ENCODE peak calls at places on chromosome 19, in five cellular contexts. U is A549, M is stomach, F is esophagus muscularis mucosa, H is heart left ventricle. Q is an unnamed sample.

GRCh38 chr19:34327851-34328250 is 37.1 kb upstream of the GPI start:
- DNase-seq in U (no peak), M (no peak), F (no peak), H (peak; percentile 59), Q (no peak)

GRCh38 chr19:33403221-33403972 is 29.9 kb downstream of the CEBPG start:
- DNase-seq in U (no peak), M (peak; percentile 59), F (no peak), H (peak; percentile 20), Q (peak; percentile 80)

GRCh38 chr19:13974073-13974472 is 21.8 kb downstream of the DCAF15 start:
- DNase-seq in U (peak; percentile 32), M (peak; percentile 47), F (no peak), H (no peak), Q (no peak)

GRCh38 chr19:7926021-7926726 is at the start of gene CTXN1:
- DNase-seq in U (peak; percentile 45), M (peak; percentile 79), F (no peak), H (peak; percentile 69), Q (peak; percentile 67)

GRCh38 chr19:19820774-19821315 is 705 bp downstream of the ZNF506 start:
- DNase-seq in U (no peak), M (no peak), F (no peak), H (no peak), Q (no peak)

GRCh38 chr19:42316223-42317211 is 3.4 kb downstream of the TMEM145 start:
- DNase-seq in U (peak; percentile 56), M (no peak), F (no peak), H (no peak), Q (no peak)

GRCh38 chr19:925087-925911 is 536 bp upstream of the ARID3A start:
- DNase-seq in U (peak; percentile 77), M (peak; percentile 80), F (peak; percentile 97), H (peak; percentile 85), Q (peak; percentile 90)

GRCh38 chr19:18193388-18194207 is 580 bp downstream of the MPV17L2 start:
- DNase-seq in U (no peak), M (no peak), F (no peak), H (no peak), Q (no peak)

GRCh38 chr19:16337809-16338469 is 13.3 kb downstream of the KLF2 start:
- DNase-seq in U (no peak), M (no peak), F (no peak), H (no peak), Q (no peak)

GRCh38 chr19:1486720-1487575 is 3.2 kb downstream of the PCSK4 start:
- DNase-seq in U (no peak), M (no peak), F (no peak), H (no peak), Q (no peak)

GRCh38 chr19:38956264-38956663 is 19.3 kb downstream of the FBXO17 start:
- DNase-seq in U (no peak), M (no peak), F (no peak), H (no peak), Q (no peak)

GRCh38 chr19:12035220-12036172 is at the start of gene ZNF433:
- DNase-seq in U (no peak), M (peak; percentile 99), F (peak; percentile 98), H (peak; percentile 97), Q (peak; percentile 92)

GRCh38 chr19:30694156-30694555 is 322.0 kb downstream of the ZNF536 start:
- DNase-seq in U (no peak), M (no peak), F (no peak), H (no peak), Q (no peak)

GRCh38 chr19:29841209-29841558 is 29.4 kb downstream of the CCNE1 start:
- DNase-seq in U (peak; percentile 44), M (no peak), F (peak; percentile 62), H (no peak), Q (no peak)

GRCh38 chr19:1746401-1747284 is 6.7 kb upstream of the ONECUT3 start:
- DNase-seq in U (peak; percentile 68), M (peak; percentile 29), F (no peak), H (no peak), Q (no peak)

GRCh38 chr19:35618857-35619256 is 6.3 kb downstream of the HAUS5 start:
- DNase-seq in U (peak; percentile 71), M (no peak), F (no peak), H (no peak), Q (no peak)

GRCh38 chr19:46296722-46297431 is at the start of gene HIF3A:
- DNase-seq in U (no peak), M (peak; percentile 78), F (no peak), H (peak; percentile 85), Q (no peak)

GRCh38 chr19:17419154-17419490 is 725 bp upstream of the MVB12A start:
- DNase-seq in U (no peak), M (no peak), F (no peak), H (no peak), Q (no peak)

DNA sequence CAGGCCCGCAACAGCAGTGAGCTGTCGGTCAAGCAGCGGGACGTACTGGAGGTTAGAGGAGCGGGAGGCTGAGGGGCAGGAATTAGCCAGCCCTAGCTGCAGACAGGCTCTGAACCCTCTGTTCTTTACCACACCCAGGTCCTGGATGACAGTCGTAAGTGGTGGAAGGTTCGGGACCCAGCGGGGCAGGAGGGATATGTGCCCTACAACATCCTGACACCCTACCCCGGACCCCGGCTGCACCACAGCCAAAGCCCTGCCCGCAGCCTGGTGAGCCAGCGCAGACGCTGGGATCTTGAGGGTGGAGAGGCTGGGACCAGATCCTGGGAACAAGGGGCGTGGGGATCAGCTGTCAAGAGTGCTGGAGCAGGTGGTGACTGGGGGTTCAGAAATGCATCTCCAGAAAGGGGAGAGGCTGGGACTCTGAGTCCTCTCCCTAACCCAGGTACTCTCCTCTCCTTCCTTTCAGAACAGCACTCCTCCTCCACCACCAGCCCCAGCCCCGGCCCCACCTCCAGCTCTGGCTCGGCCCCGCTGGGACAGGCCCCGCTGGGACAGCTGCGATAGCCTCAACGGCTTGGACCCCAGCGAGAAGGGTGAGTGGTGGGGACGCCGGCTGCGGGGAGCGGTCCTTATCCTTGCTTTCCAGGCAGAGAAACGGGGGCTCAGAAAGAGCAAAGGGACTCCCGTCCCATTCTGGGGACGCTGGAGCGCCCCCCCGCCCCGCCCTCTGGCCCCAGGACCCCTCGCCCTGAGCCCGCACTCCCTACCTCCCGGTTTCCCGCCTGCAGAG is 10.4 kb downstream of the EPS8L1 start:
- DNase-seq in U (no peak), M (no peak), F (no peak), H (peak; percentile 39), Q (peak; percentile 50)
- H3K4me3 ChIP-seq in U (no peak overlapping the region), M (peak overlapping the region; percentile 42), F (peak overlapping the region; percentile 56), H (peak overlapping the region; percentile 52), Q (peak overlapping the region; percentile 37)

GRCh38 chr19:3504723-3505122 is 1.4 kb upstream of the FZR1 start:
- DNase-seq in U (no peak), M (no peak), F (no peak), H (no peak), Q (no peak)

GRCh38 chr19:3507371-3508120 is 1.4 kb downstream of the FZR1 start:
- DNase-seq in U (no peak), M (peak; percentile 35), F (no peak), H (no peak), Q (no peak)

GRCh38 chr19:3506384-3507340 is 551 bp downstream of the FZR1 start:
- DNase-seq in U (no peak), M (peak; percentile 30), F (no peak), H (peak; percentile 58), Q (no peak)

GRCh38 chr19:3503036-3503572 is 2.6 kb upstream of the DOHH start:
- DNase-seq in U (no peak), M (no peak), F (no peak), H (no peak), Q (no peak)

GRCh38 chr19:3505598-3506383 is at the start of gene FZR1:
- DNase-seq in U (peak; percentile 98), M (peak; percentile 100), F (peak; percentile 99), H (peak; percentile 100), Q (peak; percentile 100)
- TF ChIP-seq POLR2A in U (peak; percentile 23), M (no peak), F (no peak), H (peak; percentile 29), Q (peak; percentile 54)

GRCh38 chr19:48615145-48616040 is 517 bp upstream of the FAM83E start:
- DNase-seq in U (no peak), M (no peak), F (no peak), H (no peak), Q (no peak)

GRCh38 chr19:48617146-48617937 is 1.6 kb downstream of the RPL18 start:
- DNase-seq in U (no peak), M (peak; percentile 49), F (no peak), H (no peak), Q (no peak)

GRCh38 chr19:48618278-48618915 is 581 bp downstream of the RPL18 start:
- DNase-seq in U (no peak), M (no peak), F (no peak), H (peak; percentile 38), Q (no peak)

GRCh38 chr19:48616041-48616436 is 1.2 kb upstream of the FAM83E start:
- DNase-seq in U (no peak), M (no peak), F (no peak), H (no peak), Q (no peak)

GRCh38 chr19:48616491-48617056 is 1.7 kb upstream of the FAM83E start:
- DNase-seq in U (no peak), M (no peak), F (no peak), H (no peak), Q (no peak)
- H3K4me3 ChIP-seq in U (peak overlapping the region; percentile 68), M (peak overlapping the region; percentile 72), F (no peak overlapping the region), H (no peak overlapping the region), Q (peak overlapping the region; percentile 93)

GRCh38 chr19:5697890-5698634 is 8.0 kb downstream of the RPL36 start:
- DNase-seq in U (no peak), M (no peak), F (no peak), H (peak; percentile 49), Q (no peak)

GRCh38 chr19:5700455-5701092 is 10.5 kb downstream of the RPL36 start:
- DNase-seq in U (no peak), M (no peak), F (no peak), H (no peak), Q (no peak)

GRCh38 chr19:5696196-5697021 is 6.3 kb downstream of the RPL36 start:
- DNase-seq in U (no peak), M (no peak), F (no peak), H (peak; percentile 28), Q (no peak)

GRCh38 chr19:5697022-5697889 is 7.2 kb downstream of the RPL36 start:
- DNase-seq in U (no peak), M (no peak), F (no peak), H (no peak), Q (no peak)

GRCh38 chr19:5698635-5699422 is 8.7 kb downstream of the RPL36 start:
- DNase-seq in U (no peak), M (no peak), F (no peak), H (no peak), Q (no peak)
- TF ChIP-seq POLR2A in U (no peak), M (no peak), F (no peak), H (no peak), Q (no peak)

GRCh38 chr19:43510713-43511112 is 6.2 kb upstream of the PHLDB3 start:
- DNase-seq in U (no peak), M (no peak), F (no peak), H (no peak), Q (no peak)
- H3K4me3 ChIP-seq in U (no peak overlapping the region), M (no peak overlapping the region), F (no peak overlapping the region), H (no peak overlapping the region), Q (no peak overlapping the region)

Q was measured in Peyer's patch.